ENCODE peak calls at places on chromosomes 5 and 9, in four cellular contexts. One of them, this sample, is unnamed.

GRCh38 chr9:120655005-120655622 is 59.2 kb downstream of the MEGF9 start:
- DNase-seq in testis: no peak
- DNase-seq in CD8-positive, alpha-beta memory T cell: no peak
- DNase-seq in left ventricle myocardium inferior: no peak
- DNase-seq in this sample: no peak

GRCh38 chr5:104016650-104017049 is 454.1 kb upstream of the NUDT12 start:
- DNase-seq in testis: no peak
- DNase-seq in CD8-positive, alpha-beta memory T cell: no peak
- DNase-seq in left ventricle myocardium inferior: no peak
- DNase-seq in this sample: no peak

GRCh38 chr5:152306386-152306785 is 98.7 kb downstream of the NMUR2 start:
- DNase-seq in testis: no peak
- DNase-seq in CD8-positive, alpha-beta memory T cell: no peak
- DNase-seq in left ventricle myocardium inferior: no peak
- DNase-seq in this sample: no peak

GRCh38 chr5:38905516-38905915 is 59.7 kb downstream of the OSMR start:
- DNase-seq in testis: no peak
- DNase-seq in CD8-positive, alpha-beta memory T cell: no peak
- DNase-seq in left ventricle myocardium inferior: no peak
- DNase-seq in this sample: no peak

GRCh38 chr9:95644377-95644776 is 127.6 kb upstream of the PTCH1 start:
- DNase-seq in testis: no peak
- DNase-seq in CD8-positive, alpha-beta memory T cell: no peak
- DNase-seq in left ventricle myocardium inferior: no peak
- DNase-seq in this sample: no peak

GRCh38 chr5:74055446-74056097 is 429.6 kb downstream of the ARHGEF28 start:
- DNase-seq in testis: no peak
- DNase-seq in CD8-positive, alpha-beta memory T cell: no peak
- DNase-seq in left ventricle myocardium inferior: no peak
- DNase-seq in this sample: no peak

GRCh38 chr9:78397045-78397843 is 100.3 kb downstream of the PSAT1 start:
- DNase-seq in testis: no peak
- DNase-seq in CD8-positive, alpha-beta memory T cell: no peak
- DNase-seq in left ventricle myocardium inferior: no peak
- DNase-seq in this sample: no peak

GRCh38 chr5:170071748-170072147 is 33.9 kb upstream of the FOXI1 start:
- DNase-seq in testis: no peak
- DNase-seq in CD8-positive, alpha-beta memory T cell: no peak
- DNase-seq in left ventricle myocardium inferior: no peak
- DNase-seq in this sample: no peak

GRCh38 chr5:72555871-72556270 is 48.7 kb upstream of the ZNF366 start:
- DNase-seq in testis: no peak
- DNase-seq in CD8-positive, alpha-beta memory T cell: no peak
- DNase-seq in left ventricle myocardium inferior: no peak
- DNase-seq in this sample: no peak

GRCh38 chr5:5014836-5015235 is 125.3 kb upstream of the ADAMTS16 start:
- DNase-seq in testis: no peak
- DNase-seq in CD8-positive, alpha-beta memory T cell: no peak
- DNase-seq in left ventricle myocardium inferior: no peak
- DNase-seq in this sample: no peak

GRCh38 chr5:61207884-61208283 is 45.6 kb upstream of the SMIM15 start:
- DNase-seq in testis: no peak
- DNase-seq in CD8-positive, alpha-beta memory T cell: no peak
- DNase-seq in left ventricle myocardium inferior: no peak
- DNase-seq in this sample: no peak

GRCh38 chr5:143063175-143063970 is 293.2 kb downstream of the ARHGAP26 start:
- DNase-seq in testis: peak; percentile 90
- DNase-seq in CD8-positive, alpha-beta memory T cell: no peak
- DNase-seq in left ventricle myocardium inferior: peak; percentile 76
- DNase-seq in this sample: peak; percentile 40

GRCh38 chr5:79430196-79430595 is 83.7 kb downstream of the HOMER1 start:
- DNase-seq in testis: no peak
- DNase-seq in CD8-positive, alpha-beta memory T cell: no peak
- DNase-seq in left ventricle myocardium inferior: no peak
- DNase-seq in this sample: no peak

GRCh38 chr9:97057651-97058050 is 18.7 kb upstream of the CTSV start:
- DNase-seq in testis: no peak
- DNase-seq in CD8-positive, alpha-beta memory T cell: no peak
- DNase-seq in left ventricle myocardium inferior: no peak
- DNase-seq in this sample: no peak

GRCh38 chr5:150561192-150561512 is 53.2 kb downstream of the NDST1 start:
- DNase-seq in testis: no peak
- DNase-seq in CD8-positive, alpha-beta memory T cell: no peak
- DNase-seq in left ventricle myocardium inferior: no peak
- DNase-seq in this sample: no peak

GRCh38 chr9:14423816-14424261 is 109.9 kb upstream of the NFIB start:
- DNase-seq in testis: no peak
- DNase-seq in CD8-positive, alpha-beta memory T cell: no peak
- DNase-seq in left ventricle myocardium inferior: no peak
- DNase-seq in this sample: no peak

GRCh38 chr9:110650261-110650660 is 18.3 kb upstream of the MUSK start:
- DNase-seq in testis: no peak
- DNase-seq in CD8-positive, alpha-beta memory T cell: no peak
- DNase-seq in left ventricle myocardium inferior: no peak
- DNase-seq in this sample: no peak

GRCh38 chr5:134994560-134995156 is 27.0 kb downstream of the CATSPER3 start:
- DNase-seq in testis: no peak
- DNase-seq in CD8-positive, alpha-beta memory T cell: no peak
- DNase-seq in left ventricle myocardium inferior: no peak
- DNase-seq in this sample: no peak
- H3K27me3 ChIP-seq in testis: no peaks in the 10 kb centered on the region
- H3K27me3 ChIP-seq in CD8-positive, alpha-beta memory T cell: no peaks in the 10 kb centered on the region
- H3K27me3 ChIP-seq in left ventricle myocardium inferior: no peaks in the 10 kb centered on the region
- H3K27me3 ChIP-seq in this sample: no peaks in the 10 kb centered on the region

GRCh38 chr9:122221223-122221811 is 7.4 kb downstream of the LHX6 start:
- DNase-seq in testis: no peak
- DNase-seq in CD8-positive, alpha-beta memory T cell: no peak
- DNase-seq in left ventricle myocardium inferior: no peak
- DNase-seq in this sample: no peak
- H3K4me3 ChIP-seq in testis: no peak overlapping the region
- H3K4me3 ChIP-seq in CD8-positive, alpha-beta memory T cell: no peak overlapping the region
- H3K4me3 ChIP-seq in left ventricle myocardium inferior: no peak overlapping the region
- H3K4me3 ChIP-seq in this sample: no peak overlapping the region

GRCh38 chr9:133276923-133277322 is 1.9 kb upstream of the ABO start:
- DNase-seq in testis: no peak
- DNase-seq in CD8-positive, alpha-beta memory T cell: no peak
- DNase-seq in left ventricle myocardium inferior: no peak
- DNase-seq in this sample: no peak
- H3K27me3 ChIP-seq in testis: no peaks in the 10 kb centered on the region
- H3K27me3 ChIP-seq in CD8-positive, alpha-beta memory T cell: no peaks in the 10 kb centered on the region
- H3K27me3 ChIP-seq in left ventricle myocardium inferior: peaks cover 72% of the 10 kb centered on the region
- H3K27me3 ChIP-seq in this sample: no peaks in the 10 kb centered on the region

GRCh38 chr9:116355153-116355827 is 201.7 kb downstream of the PAPPA start:
- DNase-seq in testis: peak; percentile 62
- DNase-seq in CD8-positive, alpha-beta memory T cell: no peak
- DNase-seq in left ventricle myocardium inferior: no peak
- DNase-seq in this sample: no peak
- H3K4me3 ChIP-seq in testis: no peak overlapping the region
- H3K4me3 ChIP-seq in CD8-positive, alpha-beta memory T cell: no peak overlapping the region
- H3K4me3 ChIP-seq in left ventricle myocardium inferior: no peak overlapping the region
- H3K4me3 ChIP-seq in this sample: no peak overlapping the region

GRCh38 chr5:171422495-171422894 is 3.0 kb downstream of the FGF18 start:
- DNase-seq in testis: no peak
- DNase-seq in CD8-positive, alpha-beta memory T cell: no peak
- DNase-seq in left ventricle myocardium inferior: no peak
- DNase-seq in this sample: no peak
- H3K27me3 ChIP-seq in testis: no peaks in the 10 kb centered on the region
- H3K27me3 ChIP-seq in CD8-positive, alpha-beta memory T cell: peaks cover 18% of the 10 kb centered on the region
- H3K27me3 ChIP-seq in left ventricle myocardium inferior: peaks cover 11% of the 10 kb centered on the region
- H3K27me3 ChIP-seq in this sample: peaks cover 5% of the 10 kb centered on the region

GRCh38 chr9:33165263-33166151 is 1.6 kb downstream of the B4GALT1 start:
- DNase-seq in testis: peak; percentile 74
- DNase-seq in CD8-positive, alpha-beta memory T cell: peak; percentile 47
- DNase-seq in left ventricle myocardium inferior: no peak
- DNase-seq in this sample: peak; percentile 99

GRCh38 chr9:33168941-33169544 is 1.9 kb upstream of the B4GALT1 start:
- DNase-seq in testis: no peak
- DNase-seq in CD8-positive, alpha-beta memory T cell: no peak
- DNase-seq in left ventricle myocardium inferior: no peak
- DNase-seq in this sample: no peak

GRCh38 chr9:33166263-33167083 is 663 bp downstream of the B4GALT1 start:
- DNase-seq in testis: no peak
- DNase-seq in CD8-positive, alpha-beta memory T cell: no peak
- DNase-seq in left ventricle myocardium inferior: peak; percentile 55
- DNase-seq in this sample: no peak

GRCh38 chr9:33167949-33168535 is 906 bp upstream of the B4GALT1 start:
- DNase-seq in testis: no peak
- DNase-seq in CD8-positive, alpha-beta memory T cell: no peak
- DNase-seq in left ventricle myocardium inferior: no peak
- DNase-seq in this sample: no peak

GRCh38 chr9:33167084-33167948 is at the start of gene B4GALT1:
- DNase-seq in testis: peak; percentile 96
- DNase-seq in CD8-positive, alpha-beta memory T cell: peak; percentile 92
- DNase-seq in left ventricle myocardium inferior: peak; percentile 98
- DNase-seq in this sample: peak; percentile 90
- H3K4me3 ChIP-seq in testis: peak within 1 kb of the TSS; percentile 97
- H3K4me3 ChIP-seq in CD8-positive, alpha-beta memory T cell: peak within 1 kb of the TSS; percentile 62
- H3K4me3 ChIP-seq in left ventricle myocardium inferior: peak within 1 kb of the TSS; percentile 99
- H3K4me3 ChIP-seq in this sample: peak within 1 kb of the TSS; percentile 99

GRCh38 chr5:96595300-96596090 is 66.7 kb upstream of the CAST start:
- DNase-seq in testis: no peak
- DNase-seq in CD8-positive, alpha-beta memory T cell: peak; percentile 4
- DNase-seq in left ventricle myocardium inferior: no peak
- DNase-seq in this sample: no peak

GRCh38 chr5:96601200-96601599 is 61.0 kb upstream of the CAST start:
- DNase-seq in testis: no peak
- DNase-seq in CD8-positive, alpha-beta memory T cell: no peak
- DNase-seq in left ventricle myocardium inferior: no peak
- DNase-seq in this sample: no peak

GRCh38 chr5:96602776-96603175 is 59.4 kb upstream of the CAST start:
- DNase-seq in testis: no peak
- DNase-seq in CD8-positive, alpha-beta memory T cell: no peak
- DNase-seq in left ventricle myocardium inferior: no peak
- DNase-seq in this sample: no peak

GRCh38 chr5:96601811-96602244 is 60.3 kb upstream of the CAST start:
- DNase-seq in testis: peak; percentile 81
- DNase-seq in CD8-positive, alpha-beta memory T cell: peak; percentile 54
- DNase-seq in left ventricle myocardium inferior: no peak
- DNase-seq in this sample: peak; percentile 96

GRCh38 chr5:96597441-96598020 is 64.6 kb upstream of the CAST start:
- DNase-seq in testis: no peak
- DNase-seq in CD8-positive, alpha-beta memory T cell: no peak
- DNase-seq in left ventricle myocardium inferior: no peak
- DNase-seq in this sample: no peak
- H3K27me3 ChIP-seq in testis: no peaks in the 10 kb centered on the region
- H3K27me3 ChIP-seq in CD8-positive, alpha-beta memory T cell: no peaks in the 10 kb centered on the region
- H3K27me3 ChIP-seq in left ventricle myocardium inferior: no peaks in the 10 kb centered on the region
- H3K27me3 ChIP-seq in this sample: no peaks in the 10 kb centered on the region

DNA sequence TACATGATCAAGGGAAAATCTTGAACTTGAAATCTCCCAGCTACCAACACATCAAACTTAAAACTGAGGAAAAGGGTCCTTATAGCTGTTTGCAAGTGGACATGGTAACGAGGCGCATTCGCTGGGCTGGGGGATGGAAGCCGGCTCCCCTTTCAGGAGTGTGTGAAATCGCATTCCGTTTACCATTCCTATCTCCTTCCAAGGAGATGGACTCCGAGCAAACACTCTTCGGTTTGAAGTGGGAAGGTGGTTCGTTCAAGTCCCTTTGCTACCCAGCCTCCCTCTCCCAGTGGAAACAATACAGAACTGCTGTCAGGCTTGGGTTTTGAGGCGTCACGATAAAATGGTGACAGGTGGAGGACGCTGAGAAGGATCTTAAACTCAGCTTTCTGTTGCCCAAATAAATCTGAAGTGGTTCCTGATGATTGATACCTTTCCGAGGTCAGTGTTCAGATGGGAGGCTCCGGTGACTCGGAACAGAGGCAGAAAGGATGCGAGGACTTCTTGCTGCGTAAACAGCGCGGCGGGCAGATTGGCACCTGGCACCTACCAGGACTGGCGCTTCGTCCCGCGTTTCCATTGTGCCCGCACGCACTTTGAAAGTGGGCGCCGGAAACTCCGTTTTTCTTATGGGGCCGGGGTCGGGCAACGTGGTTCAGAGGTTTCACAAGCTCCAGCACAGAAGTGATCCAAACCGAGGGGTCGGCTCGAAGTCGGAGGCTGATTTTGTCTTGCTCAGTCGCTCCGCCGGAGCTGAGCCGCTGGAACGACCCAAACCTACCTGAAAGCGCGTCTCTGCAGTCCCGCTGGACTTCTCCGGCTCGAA is 7.0 kb downstream of the MSX2 start:
- DNase-seq in testis: no peak
- DNase-seq in CD8-positive, alpha-beta memory T cell: no peak
- DNase-seq in left ventricle myocardium inferior: no peak
- DNase-seq in this sample: no peak
- H3K4me3 ChIP-seq in testis: no peak overlapping the region
- H3K4me3 ChIP-seq in CD8-positive, alpha-beta memory T cell: no peak overlapping the region
- H3K4me3 ChIP-seq in left ventricle myocardium inferior: no peak overlapping the region
- H3K4me3 ChIP-seq in this sample: no peak overlapping the region

This sample was measured in tibial nerve.